ENCODE peak calls at places on chromosomes 6 and 20, in seven cellular contexts. One of them, this sample, is unnamed.

GRCh38 chr6:169933839-169934698 is 182.6 kb downstream of the ERMARD start:
- DNase-seq in epithelial cell of proximal tubule: no peak
- DNase-seq in fibroblast of mammary gland: peak
- DNase-seq in psoas muscle: peak
- DNase-seq in right cardiac atrium: peak
- DNase-seq in BJ: no peak
- DNase-seq in A549: no peak
- DNase-seq in this sample: no peak

GRCh38 chr6:18044108-18044783 is 56.8 kb upstream of the KIF13A start:
- DNase-seq in epithelial cell of proximal tubule: no peak
- DNase-seq in fibroblast of mammary gland: no peak
- DNase-seq in psoas muscle: no peak
- DNase-seq in right cardiac atrium: peak
- DNase-seq in BJ: no peak
- DNase-seq in A549: no peak
- DNase-seq in this sample: no peak

GRCh38 chr6:3372184-3372846 is 84.5 kb downstream of the SLC22A23 start:
- DNase-seq in epithelial cell of proximal tubule: no peak
- DNase-seq in fibroblast of mammary gland: no peak
- DNase-seq in psoas muscle: no peak
- DNase-seq in right cardiac atrium: no peak
- DNase-seq in BJ: no peak
- DNase-seq in A549: no peak
- DNase-seq in this sample: no peak

GRCh38 chr6:134543128-134543527 is 225.2 kb upstream of the SGK1 start:
- DNase-seq in epithelial cell of proximal tubule: no peak
- DNase-seq in fibroblast of mammary gland: no peak
- DNase-seq in psoas muscle: no peak
- DNase-seq in right cardiac atrium: no peak
- DNase-seq in BJ: no peak
- DNase-seq in A549: no peak
- DNase-seq in this sample: no peak

GRCh38 chr6:2848851-2849250 is 7.2 kb upstream of the SERPINB1 start:
- DNase-seq in epithelial cell of proximal tubule: no peak
- DNase-seq in fibroblast of mammary gland: no peak
- DNase-seq in psoas muscle: no peak
- DNase-seq in right cardiac atrium: no peak
- DNase-seq in BJ: no peak
- DNase-seq in A549: no peak
- DNase-seq in this sample: no peak

GRCh38 chr6:28981391-28981832 is 23.7 kb downstream of the ZNF311 start:
- DNase-seq in epithelial cell of proximal tubule: no peak
- DNase-seq in fibroblast of mammary gland: peak
- DNase-seq in psoas muscle: peak
- DNase-seq in right cardiac atrium: peak
- DNase-seq in BJ: no peak
- DNase-seq in A549: peak
- DNase-seq in this sample: no peak

GRCh38 chr6:68094070-68094469 is 541.0 kb upstream of the ADGRB3 start:
- DNase-seq in epithelial cell of proximal tubule: no peak
- DNase-seq in fibroblast of mammary gland: no peak
- DNase-seq in psoas muscle: no peak
- DNase-seq in right cardiac atrium: no peak
- DNase-seq in BJ: no peak
- DNase-seq in A549: no peak
- DNase-seq in this sample: no peak

GRCh38 chr6:110513001-110513400 is 36.6 kb upstream of the SLC22A16 start:
- DNase-seq in epithelial cell of proximal tubule: no peak
- DNase-seq in fibroblast of mammary gland: peak
- DNase-seq in psoas muscle: no peak
- DNase-seq in right cardiac atrium: no peak
- DNase-seq in BJ: no peak
- DNase-seq in A549: no peak
- DNase-seq in this sample: no peak

GRCh38 chr6:166112580-166112979 is 55.1 kb downstream of the TBXT start:
- DNase-seq in epithelial cell of proximal tubule: no peak
- DNase-seq in fibroblast of mammary gland: peak
- DNase-seq in psoas muscle: no peak
- DNase-seq in right cardiac atrium: no peak
- DNase-seq in BJ: peak
- DNase-seq in A549: peak
- DNase-seq in this sample: no peak

GRCh38 chr20:62387219-62387913 is 463 bp downstream of the RPS21 start:
- DNase-seq in epithelial cell of proximal tubule: no peak
- DNase-seq in fibroblast of mammary gland: no peak
- DNase-seq in psoas muscle: no peak
- DNase-seq in right cardiac atrium: no peak
- DNase-seq in BJ: no peak
- DNase-seq in A549: no peak
- DNase-seq in this sample: no peak

GRCh38 chr6:106927531-106928398 is 46.8 kb downstream of the CD24 start:
- DNase-seq in epithelial cell of proximal tubule: no peak
- DNase-seq in fibroblast of mammary gland: peak
- DNase-seq in psoas muscle: no peak
- DNase-seq in right cardiac atrium: peak
- DNase-seq in BJ: no peak
- DNase-seq in A549: peak
- DNase-seq in this sample: peak

GRCh38 chr6:18148304-18149025 is 6.4 kb downstream of the TPMT start:
- DNase-seq in epithelial cell of proximal tubule: peak
- DNase-seq in fibroblast of mammary gland: peak
- DNase-seq in psoas muscle: no peak
- DNase-seq in right cardiac atrium: no peak
- DNase-seq in BJ: peak
- DNase-seq in A549: peak
- DNase-seq in this sample: peak

GRCh38 chr20:64217539-64217938 is 38.0 kb upstream of the PCMTD2 start:
- DNase-seq in epithelial cell of proximal tubule: no peak
- DNase-seq in fibroblast of mammary gland: no peak
- DNase-seq in psoas muscle: no peak
- DNase-seq in right cardiac atrium: no peak
- DNase-seq in BJ: no peak
- DNase-seq in A549: no peak
- DNase-seq in this sample: no peak

GRCh38 chr6:135974416-135974815 is 122.9 kb downstream of the PDE7B start:
- DNase-seq in epithelial cell of proximal tubule: no peak
- DNase-seq in fibroblast of mammary gland: no peak
- DNase-seq in psoas muscle: no peak
- DNase-seq in right cardiac atrium: no peak
- DNase-seq in BJ: no peak
- DNase-seq in A549: no peak
- DNase-seq in this sample: no peak

GRCh38 chr6:131948692-131949614 is 2.2 kb downstream of the CCN2 start:
- DNase-seq in epithelial cell of proximal tubule: no peak
- DNase-seq in fibroblast of mammary gland: peak
- DNase-seq in psoas muscle: peak
- DNase-seq in right cardiac atrium: peak
- DNase-seq in BJ: peak
- DNase-seq in A549: no peak
- DNase-seq in this sample: no peak

GRCh38 chr20:63678071-63678470 is 18.4 kb upstream of the TNFRSF6B start:
- DNase-seq in epithelial cell of proximal tubule: no peak
- DNase-seq in fibroblast of mammary gland: no peak
- DNase-seq in psoas muscle: no peak
- DNase-seq in right cardiac atrium: no peak
- DNase-seq in BJ: no peak
- DNase-seq in A549: no peak
- DNase-seq in this sample: no peak

GRCh38 chr20:35192071-35192872 is 20.4 kb downstream of the PROCR start:
- DNase-seq in epithelial cell of proximal tubule: no peak
- DNase-seq in fibroblast of mammary gland: no peak
- DNase-seq in psoas muscle: no peak
- DNase-seq in right cardiac atrium: peak
- DNase-seq in BJ: no peak
- DNase-seq in A549: no peak
- DNase-seq in this sample: no peak

GRCh38 chr20:34522969-34523871 is 7.0 kb downstream of the DYNLRB1 start:
- DNase-seq in epithelial cell of proximal tubule: no peak
- DNase-seq in fibroblast of mammary gland: peak
- DNase-seq in psoas muscle: peak
- DNase-seq in right cardiac atrium: no peak
- DNase-seq in BJ: no peak
- DNase-seq in A549: peak
- DNase-seq in this sample: no peak

GRCh38 chr20:22288957-22289356 is 295.4 kb downstream of the FOXA2 start:
- DNase-seq in epithelial cell of proximal tubule: no peak
- DNase-seq in fibroblast of mammary gland: no peak
- DNase-seq in psoas muscle: no peak
- DNase-seq in right cardiac atrium: no peak
- DNase-seq in BJ: no peak
- DNase-seq in A549: no peak
- DNase-seq in this sample: no peak

GRCh38 chr6:72702421-72702820 is 80.6 kb downstream of the KCNQ5 start:
- DNase-seq in epithelial cell of proximal tubule: no peak
- DNase-seq in fibroblast of mammary gland: no peak
- DNase-seq in psoas muscle: no peak
- DNase-seq in right cardiac atrium: no peak
- DNase-seq in BJ: no peak
- DNase-seq in A549: no peak
- DNase-seq in this sample: no peak

GRCh38 chr6:151698921-151699705 is 108.4 kb upstream of the ESR1 start:
- DNase-seq in epithelial cell of proximal tubule: no peak
- DNase-seq in fibroblast of mammary gland: no peak
- DNase-seq in psoas muscle: no peak
- DNase-seq in right cardiac atrium: no peak
- DNase-seq in BJ: no peak
- DNase-seq in A549: no peak
- DNase-seq in this sample: no peak

GRCh38 chr20:8757146-8757545 is 311.7 kb upstream of the PLCB4 start:
- DNase-seq in epithelial cell of proximal tubule: peak
- DNase-seq in fibroblast of mammary gland: peak
- DNase-seq in psoas muscle: no peak
- DNase-seq in right cardiac atrium: no peak
- DNase-seq in BJ: peak
- DNase-seq in A549: peak
- DNase-seq in this sample: peak

GRCh38 chr20:44475694-44476560 is at the start of gene TTPAL:
- DNase-seq in epithelial cell of proximal tubule: no peak
- DNase-seq in fibroblast of mammary gland: peak
- DNase-seq in psoas muscle: peak
- DNase-seq in right cardiac atrium: peak
- DNase-seq in BJ: peak
- DNase-seq in A549: peak
- DNase-seq in this sample: no peak

GRCh38 chr20:44475372-44475693 is 341 bp upstream of the TTPAL start:
- DNase-seq in epithelial cell of proximal tubule: no peak
- DNase-seq in fibroblast of mammary gland: no peak
- DNase-seq in psoas muscle: no peak
- DNase-seq in right cardiac atrium: no peak
- DNase-seq in BJ: no peak
- DNase-seq in A549: no peak
- DNase-seq in this sample: no peak

GRCh38 chr20:44479643-44480042 is 4.0 kb downstream of the TTPAL start:
- DNase-seq in epithelial cell of proximal tubule: no peak
- DNase-seq in fibroblast of mammary gland: no peak
- DNase-seq in psoas muscle: no peak
- DNase-seq in right cardiac atrium: no peak
- DNase-seq in BJ: no peak
- DNase-seq in A549: no peak
- DNase-seq in this sample: no peak

GRCh38 chr20:44478188-44478587 is 2.5 kb downstream of the TTPAL start:
- DNase-seq in epithelial cell of proximal tubule: no peak
- DNase-seq in fibroblast of mammary gland: no peak
- DNase-seq in psoas muscle: no peak
- DNase-seq in right cardiac atrium: no peak
- DNase-seq in BJ: no peak
- DNase-seq in A549: no peak
- DNase-seq in this sample: no peak

GRCh38 chr20:44477151-44477550 is 1.5 kb downstream of the TTPAL start:
- DNase-seq in epithelial cell of proximal tubule: no peak
- DNase-seq in fibroblast of mammary gland: no peak
- DNase-seq in psoas muscle: no peak
- DNase-seq in right cardiac atrium: no peak
- DNase-seq in BJ: no peak
- DNase-seq in A549: no peak
- DNase-seq in this sample: no peak
- H3K4me3 ChIP-seq in epithelial cell of proximal tubule: no peak
- H3K4me3 ChIP-seq in fibroblast of mammary gland: peak
- H3K4me3 ChIP-seq in psoas muscle: no peak
- H3K4me3 ChIP-seq in right cardiac atrium: no peak
- H3K4me3 ChIP-seq in BJ: no peak
- H3K4me3 ChIP-seq in A549: peak
- H3K4me3 ChIP-seq in this sample: peak

DNA sequence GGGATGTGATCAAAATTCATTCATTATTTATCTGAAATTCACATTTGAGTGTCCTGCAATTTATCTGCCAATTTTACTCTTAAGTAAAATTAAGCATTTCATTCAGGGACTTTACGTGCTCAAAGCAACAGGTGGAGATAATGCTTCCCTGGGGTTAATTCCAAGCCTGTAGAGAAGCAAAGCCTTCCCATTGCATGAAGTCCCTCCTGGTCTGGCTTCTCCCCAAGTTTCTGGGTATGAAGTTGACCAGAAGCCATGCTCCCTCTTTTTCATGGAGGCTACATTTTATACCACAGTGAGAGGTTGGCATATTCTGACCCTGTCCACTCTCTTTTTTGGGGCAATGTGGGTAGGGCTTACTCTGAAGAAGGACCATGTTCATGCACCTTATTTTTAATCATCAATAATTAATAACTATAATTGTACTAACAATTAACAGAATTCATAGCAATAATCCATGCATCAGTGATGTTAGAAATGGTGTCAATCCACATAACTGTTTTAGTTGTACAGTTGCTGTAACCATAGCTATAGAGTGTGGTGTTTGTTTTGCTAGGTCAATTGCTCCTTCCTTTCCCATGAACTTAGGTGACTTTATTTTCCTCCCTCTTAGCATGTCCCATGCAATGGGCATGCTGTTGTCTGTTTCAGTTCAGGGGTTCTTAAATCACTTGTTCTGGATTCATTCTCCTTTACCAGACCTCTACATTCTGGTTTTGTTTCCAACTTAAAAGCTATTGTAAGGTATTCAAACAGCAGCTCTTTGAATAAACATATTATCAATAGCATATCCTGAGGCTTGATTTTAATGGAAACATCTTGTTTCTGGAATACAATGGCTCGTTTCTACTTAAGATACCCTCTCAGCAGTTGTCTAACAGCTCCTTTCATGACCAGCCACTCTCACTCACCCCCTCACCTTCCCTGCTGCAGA is 1.5 kb downstream of the LAMA4 start:
- DNase-seq in epithelial cell of proximal tubule: no peak
- DNase-seq in fibroblast of mammary gland: peak
- DNase-seq in psoas muscle: no peak
- DNase-seq in right cardiac atrium: no peak
- DNase-seq in BJ: no peak
- DNase-seq in A549: no peak
- DNase-seq in this sample: no peak
- H3K4me3 ChIP-seq in epithelial cell of proximal tubule: peak
- H3K4me3 ChIP-seq in fibroblast of mammary gland: peak
- H3K4me3 ChIP-seq in psoas muscle: peak
- H3K4me3 ChIP-seq in right cardiac atrium: peak
- H3K4me3 ChIP-seq in BJ: peak
- H3K4me3 ChIP-seq in A549: peak
- H3K4me3 ChIP-seq in this sample: peak

GRCh38 chr6:160092602-160093001 is 29.0 kb upstream of the SLC22A1 start:
- DNase-seq in epithelial cell of proximal tubule: no peak
- DNase-seq in fibroblast of mammary gland: no peak
- DNase-seq in psoas muscle: no peak
- DNase-seq in right cardiac atrium: no peak
- DNase-seq in BJ: no peak
- DNase-seq in A549: no peak
- DNase-seq in this sample: no peak
- H3K4me3 ChIP-seq in epithelial cell of proximal tubule: no peak
- H3K4me3 ChIP-seq in fibroblast of mammary gland: no peak
- H3K4me3 ChIP-seq in psoas muscle: no peak
- H3K4me3 ChIP-seq in right cardiac atrium: no peak
- H3K4me3 ChIP-seq in BJ: no peak
- H3K4me3 ChIP-seq in A549: no peak
- H3K4me3 ChIP-seq in this sample: no peak

GRCh38 chr6:39724787-39725631 is at the start of gene KIF6:
- DNase-seq in epithelial cell of proximal tubule: peak
- DNase-seq in fibroblast of mammary gland: peak
- DNase-seq in psoas muscle: peak
- DNase-seq in right cardiac atrium: peak
- DNase-seq in BJ: peak
- DNase-seq in A549: peak
- DNase-seq in this sample: peak
- H3K4me3 ChIP-seq in epithelial cell of proximal tubule: peak
- H3K4me3 ChIP-seq in fibroblast of mammary gland: peak
- H3K4me3 ChIP-seq in psoas muscle: peak
- H3K4me3 ChIP-seq in right cardiac atrium: peak
- H3K4me3 ChIP-seq in BJ: peak
- H3K4me3 ChIP-seq in A549: peak
- H3K4me3 ChIP-seq in this sample: peak

This sample was measured in HFF-Myc.